ENCODE peak calls at places on chromosomes 5 and 9, in six cellular contexts. D is choroid plexus epithelial cell; M is K562; C is lower leg skin; O is activated CD8-positive, alpha-beta T cell treated with anti-CD3 and anti-CD28 coated beads for 36 hours; L is PC-3. I is an unnamed sample.

GRCh38 chr9:137959641-137960411 is 82.2 kb downstream of the CACNA1B start:
- DNase-seq in L (no peak), M (no peak), D (no peak), O (no peak), C (no peak), I (no peak)

GRCh38 chr5:133407277-133407632 is 205.1 kb downstream of the FSTL4 start:
- DNase-seq in D (no peak), C (no peak), O (no peak), L (peak; percentile 27), M (no peak), I (no peak)

GRCh38 chr5:9543266-9543925 is 2.5 kb downstream of the SEMA5A start:
- DNase-seq in M (no peak), L (no peak), C (no peak), D (peak; percentile 61), O (no peak), I (no peak)

GRCh38 chr9:1050125-1050895 is at the start of gene DMRT2:
- DNase-seq in D (peak; percentile 18), M (peak; percentile 35), L (no peak), C (peak; percentile 84), O (peak; percentile 49), I (peak; percentile 91)

GRCh38 chr5:98773214-98773463 is 324 bp upstream of the RGMB start:
- DNase-seq in D (no peak), C (no peak), L (no peak), M (no peak), O (no peak), I (no peak)

GRCh38 chr5:141758316-141758965 is 76.4 kb upstream of the ARAP3 start:
- DNase-seq in C (no peak), L (no peak), M (no peak), O (peak; percentile 19), D (no peak), I (no peak)

GRCh38 chr9:113901196-113901818 is 25.2 kb downstream of the ZNF618 start:
- DNase-seq in C (no peak), L (no peak), M (no peak), D (no peak), O (no peak), I (no peak)

GRCh38 chr9:14561929-14562386 is 131.3 kb downstream of the ZDHHC21 start:
- DNase-seq in O (no peak), M (no peak), D (no peak), L (peak; percentile 1), C (no peak), I (no peak)

GRCh38 chr5:56244676-56245075 is 11.5 kb upstream of the ANKRD55 start:
- DNase-seq in M (no peak), O (no peak), L (no peak), D (no peak), C (no peak), I (no peak)

GRCh38 chr9:119370816-119371215 is 1.6 kb upstream of the BRINP1 start:
- DNase-seq in D (peak; percentile 41), M (peak; percentile 19), L (peak; percentile 1), C (no peak), O (peak; percentile 32), I (peak; percentile 79)

GRCh38 chr9:130106860-130107848 is 53.4 kb downstream of the GPR107 start:
- DNase-seq in C (peak; percentile 82), L (peak; percentile 67), D (peak; percentile 93), M (peak; percentile 75), O (peak; percentile 95), I (peak; percentile 77)

GRCh38 chr5:31385774-31386537 is 145.9 kb downstream of the DROSHA start:
- DNase-seq in M (no peak), C (no peak), L (peak; percentile 55), D (peak; percentile 30), O (no peak), I (no peak)

GRCh38 chr9:124934290-124934689 is 6.6 kb downstream of the GOLGA1 start:
- DNase-seq in M (no peak), D (peak; percentile 59), C (no peak), L (no peak), O (no peak), I (no peak)

GRCh38 chr5:135678640-135679268 is 100.0 kb upstream of the CXCL14 start:
- DNase-seq in O (no peak), D (no peak), L (no peak), M (no peak), C (no peak), I (no peak)

GRCh38 chr9:120642129-120642528 is 62.2 kb upstream of the CDK5RAP2 start:
- DNase-seq in D (peak; percentile 42), O (no peak), L (no peak), M (peak; percentile 15), C (no peak), I (no peak)

GRCh38 chr9:120636194-120636957 is 56.4 kb upstream of the CDK5RAP2 start:
- DNase-seq in D (no peak), C (no peak), O (no peak), M (no peak), L (no peak), I (no peak)

GRCh38 chr9:120635011-120635410 is 55.0 kb upstream of the CDK5RAP2 start:
- DNase-seq in C (no peak), M (no peak), D (no peak), L (no peak), O (no peak), I (no peak)

GRCh38 chr9:120640380-120640779 is 60.4 kb upstream of the CDK5RAP2 start:
- DNase-seq in D (no peak), O (no peak), M (no peak), C (no peak), L (no peak), I (no peak)

DNA sequence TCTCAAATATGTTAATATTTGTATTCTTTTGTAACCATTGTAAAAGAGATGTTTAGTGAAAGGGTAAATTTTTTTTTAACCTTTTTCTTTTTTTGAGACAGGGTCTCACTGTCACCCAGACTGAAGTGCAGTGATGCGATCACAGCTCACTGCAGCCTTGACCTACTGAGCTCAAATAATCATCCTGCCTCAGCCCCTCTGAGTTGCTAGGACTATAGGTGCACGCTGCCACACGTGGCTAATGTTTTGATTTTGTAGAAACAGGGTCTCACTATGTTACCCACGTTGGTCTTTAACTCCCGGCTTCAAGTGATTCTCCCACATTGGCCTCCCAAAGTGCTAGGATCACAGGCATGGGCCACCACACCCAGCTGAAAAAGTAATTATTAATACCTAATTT is 58.0 kb upstream of the CDK5RAP2 start:
- DNase-seq in M (no peak), L (no peak), C (no peak), D (no peak), O (no peak), I (no peak)
- TF ChIP-seq CTCF in M (no peak), L (no peak), C (no peak), D (no peak), O (no peak), I (no peak)

GRCh38 chr5:137200906-137201305 is 298.2 kb downstream of the SPOCK1 start:
- DNase-seq in C (no peak), L (no peak), D (no peak), M (no peak), O (no peak), I (no peak)

GRCh38 chr5:137199201-137199600 is 299.9 kb downstream of the SPOCK1 start:
- DNase-seq in L (no peak), O (no peak), M (no peak), D (no peak), C (no peak), I (no peak)

GRCh38 chr5:137199966-137200365 is 299.2 kb downstream of the SPOCK1 start:
- DNase-seq in M (no peak), D (peak; percentile 7), L (peak; percentile 44), C (no peak), O (no peak), I (no peak)

GRCh38 chr5:137203011-137203632 is 296.0 kb downstream of the SPOCK1 start:
- DNase-seq in O (no peak), C (no peak), D (no peak), L (no peak), M (no peak), I (no peak)

DNA sequence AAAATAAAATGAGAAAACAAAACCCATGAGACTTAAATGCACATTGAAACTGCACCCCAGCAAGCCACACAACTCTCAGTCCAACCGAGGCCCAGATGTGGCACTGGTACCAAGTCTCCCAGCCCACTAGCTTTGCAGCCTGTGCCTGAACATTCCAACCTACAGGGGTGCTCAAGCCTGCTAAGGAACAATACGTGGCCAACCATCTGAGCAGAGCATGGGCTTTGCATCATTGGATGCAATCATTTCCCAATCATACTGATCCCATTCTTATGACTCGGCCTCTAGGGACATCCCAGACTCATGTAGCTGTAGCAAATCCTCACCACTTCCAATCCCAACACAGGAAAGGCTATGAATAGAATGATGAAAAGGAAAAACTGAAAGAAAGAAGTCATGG is 297.2 kb downstream of the SPOCK1 start:
- DNase-seq in C (peak; percentile 49), O (no peak), M (no peak), D (peak; percentile 33), L (peak; percentile 8), I (no peak)
- TF ChIP-seq CTCF in C (no peak), O (no peak), M (no peak), D (no peak), L (peak; percentile 37), I (no peak)

DNA sequence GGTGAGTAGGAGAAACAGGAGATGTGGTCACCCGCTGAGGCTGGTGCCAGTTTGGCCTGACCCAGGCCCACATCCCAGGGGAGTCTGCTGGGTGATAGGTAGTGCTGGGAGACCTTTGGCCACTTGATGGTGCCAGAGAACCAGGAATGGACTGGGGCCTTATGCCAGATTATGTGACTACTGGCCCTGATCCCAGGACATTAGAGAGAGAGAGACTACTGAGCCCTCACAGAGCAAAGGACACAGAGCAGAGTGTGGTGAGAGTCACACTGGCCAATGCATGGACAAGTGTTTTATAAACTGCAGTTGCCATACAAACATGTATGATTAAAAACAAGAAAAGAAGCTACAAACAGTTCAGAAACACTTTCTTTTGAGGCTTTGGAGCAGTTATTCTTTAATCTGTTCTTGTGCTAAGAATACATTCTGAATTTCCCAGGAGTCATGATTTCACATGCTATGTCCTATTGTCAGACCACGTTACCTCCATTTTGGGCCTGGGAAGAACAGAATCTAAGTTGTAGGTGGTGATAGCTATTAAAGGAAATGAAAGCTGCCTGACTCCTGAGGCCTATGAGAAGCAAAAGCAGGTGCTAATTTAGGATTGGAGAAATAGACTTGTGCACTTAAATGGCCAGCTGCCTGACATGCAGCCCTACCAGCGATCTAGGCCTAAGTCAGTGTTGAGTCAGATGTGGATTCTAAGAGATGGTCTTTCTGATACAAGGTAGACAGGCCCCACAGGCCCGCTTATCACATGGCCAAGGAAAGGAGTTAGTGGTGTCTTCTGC is 32.6 kb upstream of the TMOD1 start:
- DNase-seq in L (peak; percentile 60), D (peak; percentile 74), C (peak; percentile 80), O (peak; percentile 64), M (peak; percentile 70), I (peak; percentile 69)
- TF ChIP-seq CTCF in L (peak; percentile 83), D (peak; percentile 86), C (no peak), O (peak; percentile 49), M (peak; percentile 96), I (no peak)

DNA sequence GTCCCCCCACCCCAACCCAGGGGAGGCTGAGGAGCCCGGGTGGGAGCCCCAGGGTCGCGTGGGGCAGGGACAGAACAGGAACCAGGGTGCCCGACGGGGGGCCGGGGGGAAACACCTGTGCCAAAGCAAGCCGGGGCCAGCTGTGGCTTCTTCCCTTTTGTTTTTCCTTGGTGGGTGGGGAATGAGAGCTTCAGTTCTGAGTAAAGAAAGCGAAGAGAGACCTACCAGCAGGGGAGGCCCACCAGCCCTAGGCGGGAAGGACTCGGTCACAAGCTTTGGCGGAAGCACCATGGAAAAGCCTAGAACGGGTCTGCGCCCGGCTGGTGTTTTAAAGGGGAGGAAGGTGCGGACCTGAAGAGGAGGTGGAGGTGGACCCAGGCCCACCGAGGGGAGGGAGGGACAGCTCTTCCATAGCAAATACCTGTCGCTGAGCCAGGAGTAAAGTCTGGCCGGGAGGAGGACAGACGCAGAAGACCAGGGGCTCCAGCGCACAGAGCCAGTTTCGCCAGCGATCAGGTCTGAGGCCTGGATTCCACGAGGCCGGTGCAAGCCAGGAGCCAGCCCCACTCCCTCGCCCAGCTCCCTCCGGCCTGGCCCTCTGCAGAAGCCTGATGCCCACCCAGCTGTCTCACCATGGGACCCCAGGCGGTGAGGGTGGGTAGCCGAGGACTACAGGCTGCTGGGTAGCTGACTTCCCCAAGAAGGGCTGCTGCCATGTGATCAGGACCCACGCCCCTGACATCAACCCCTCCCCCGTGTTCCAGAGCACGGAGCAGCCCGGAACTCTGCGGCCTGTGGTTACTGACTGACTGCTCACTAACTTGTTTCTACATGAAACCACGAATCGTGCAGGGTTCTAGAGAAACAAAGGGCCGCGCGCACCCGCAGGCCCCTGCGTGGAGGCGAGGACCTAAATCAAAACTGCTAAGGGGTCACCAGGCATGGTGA is 849 bp upstream of the MGAT1 start:
- DNase-seq in C (peak; percentile 85), D (peak; percentile 48), M (peak; percentile 60), O (peak; percentile 97), L (no peak), I (peak; percentile 61)
- TF ChIP-seq CTCF in C (no peak), D (peak; percentile 40), M (peak; percentile 30), O (no peak), L (no peak), I (no peak)

I was measured in endothelial cell.